ENCODE peak calls at places on chromosome 4, in nine cellular contexts. A is PC-3; Y is AG04449; O is NB4; Z is WERI-Rb-1; M is endodermal cell; T is CD8-positive, alpha-beta T cell; P is ovary; B is foreskin fibroblast. S is an unnamed sample.

GRCh38 chr4:19651481-19651880 is 600.2 kb upstream of the SLIT2 start:
- DNase-seq in A (no peak), Y (no peak), O (no peak), Z (no peak), M (no peak), T (no peak), P (no peak), B (peak), S (no peak)

GRCh38 chr4:100290585-100290984 is 100.3 kb upstream of the DDIT4L start:
- DNase-seq in A (peak), Y (no peak), O (no peak), Z (no peak), M (no peak), T (no peak), P (no peak), B (peak), S (peak)

GRCh38 chr4:68288046-68288740 is 42.7 kb upstream of the TMPRSS11B start:
- DNase-seq in A (no peak), Y (no peak), O (no peak), Z (no peak), M (no peak), T (no peak), P (no peak), B (no peak), S (no peak)

GRCh38 chr4:128653514-128654420 is 155.7 kb upstream of the JADE1 start:
- DNase-seq in A (no peak), Y (no peak), O (no peak), Z (peak), M (no peak), T (no peak), P (peak), B (peak), S (no peak)

GRCh38 chr4:113383111-113383785 is 333.8 kb downstream of the ANK2 start:
- DNase-seq in A (peak), Y (no peak), O (no peak), Z (no peak), M (no peak), T (no peak), P (no peak), B (peak), S (no peak)

GRCh38 chr4:113159901-113160545 is 110.6 kb downstream of the ANK2 start:
- DNase-seq in A (no peak), Y (no peak), O (no peak), Z (no peak), M (no peak), T (no peak), P (no peak), B (no peak), S (peak)

GRCh38 chr4:20512053-20512810 is 188.0 kb upstream of the PACRGL start:
- DNase-seq in A (peak), Y (no peak), O (no peak), Z (no peak), M (no peak), T (no peak), P (no peak), B (no peak), S (peak)

GRCh38 chr4:159446266-159446976 is 343.5 kb downstream of the RAPGEF2 start:
- DNase-seq in A (peak), Y (peak), O (peak), Z (peak), M (peak), T (no peak), P (no peak), B (peak), S (peak)

GRCh38 chr4:48173055-48173991 is 39.3 kb upstream of the TXK start:
- DNase-seq in A (peak), Y (peak), O (peak), Z (no peak), M (peak), T (no peak), P (no peak), B (peak), S (peak)

GRCh38 chr4:183320211-183321068 is at the start of gene CLDN22:
- DNase-seq in A (no peak), Y (no peak), O (no peak), Z (no peak), M (no peak), T (no peak), P (no peak), B (no peak), S (no peak)

GRCh38 chr4:37837446-37837845 is 11.0 kb downstream of the PGM2 start:
- DNase-seq in A (peak), Y (peak), O (peak), Z (no peak), M (no peak), T (no peak), P (no peak), B (peak), S (peak)

GRCh38 chr4:102503831-102504786 is 3.0 kb downstream of the NFKB1 start:
- DNase-seq in A (peak), Y (no peak), O (peak), Z (no peak), M (no peak), T (no peak), P (no peak), B (no peak), S (peak)
- H3K4me3 ChIP-seq in A (peak), Y (no peak), O (peak), Z (no peak), M (no peak), T (peak), P (no peak), B (peak), S (peak)

DNA sequence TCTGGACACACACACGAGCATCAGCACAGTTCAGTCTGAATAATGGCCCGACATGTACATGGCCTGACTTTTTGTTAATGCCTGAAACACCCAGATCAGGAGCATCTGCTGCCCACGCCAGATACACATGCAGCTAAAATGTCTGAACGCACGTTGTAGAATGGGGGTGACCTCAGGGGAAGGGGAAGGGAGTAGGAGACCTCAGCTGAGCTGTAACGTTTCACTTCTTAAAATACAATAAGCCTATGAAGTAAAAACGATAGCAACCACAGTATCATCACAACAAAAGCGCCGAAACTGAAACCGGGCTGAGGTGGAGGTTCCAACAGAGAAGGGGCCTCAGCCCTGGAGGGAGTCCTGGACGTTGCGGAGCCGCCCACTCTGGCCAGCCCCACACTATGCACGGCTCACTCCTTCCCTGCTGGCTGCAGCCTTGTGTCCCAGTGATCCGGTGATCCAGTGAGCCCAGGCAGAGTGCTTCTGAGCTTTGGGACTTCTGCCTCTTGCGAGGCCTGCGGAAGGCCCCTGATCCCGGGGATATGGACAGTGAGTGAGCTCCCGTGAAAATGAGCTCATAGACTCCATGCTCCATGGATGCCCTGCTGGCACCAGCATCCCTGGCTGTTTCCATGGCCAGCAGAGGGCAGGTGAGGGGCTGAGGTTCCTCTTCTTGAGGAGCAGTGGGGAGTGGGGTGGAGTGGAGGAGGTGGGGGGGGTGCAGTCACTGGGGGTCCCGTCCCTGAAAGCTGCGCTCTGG is 52.0 kb downstream of the HMX1 start:
- DNase-seq in A (no peak), Y (no peak), O (no peak), Z (no peak), M (peak), T (peak), P (no peak), B (no peak), S (no peak)
- TF ChIP-seq CTCF in A (peak), Y (no peak), O (peak), Z (peak), M (peak), T (no peak), P (no peak), B (no peak), S (no peak)

GRCh38 chr4:147737623-147738022 is 5.7 kb downstream of the ARHGAP10 start:
- DNase-seq in A (no peak), Y (no peak), O (no peak), Z (peak), M (peak), T (no peak), P (no peak), B (no peak), S (no peak)

GRCh38 chr4:147733614-147734344 is 1.9 kb downstream of the ARHGAP10 start:
- DNase-seq in A (peak), Y (no peak), O (no peak), Z (peak), M (peak), T (no peak), P (peak), B (peak), S (peak)

GRCh38 chr4:147736458-147736857 is 4.6 kb downstream of the ARHGAP10 start:
- DNase-seq in A (peak), Y (peak), O (no peak), Z (no peak), M (no peak), T (no peak), P (no peak), B (peak), S (peak)

GRCh38 chr4:147734496-147734895 is 2.6 kb downstream of the ARHGAP10 start:
- DNase-seq in A (no peak), Y (no peak), O (no peak), Z (no peak), M (no peak), T (no peak), P (no peak), B (no peak), S (no peak)

GRCh38 chr4:147735413-147736301 is 3.8 kb downstream of the ARHGAP10 start:
- DNase-seq in A (peak), Y (no peak), O (no peak), Z (no peak), M (no peak), T (no peak), P (no peak), B (no peak), S (no peak)
- H3K4me3 ChIP-seq in A (peak), Y (no peak), O (no peak), Z (no peak), M (no peak), T (no peak), P (no peak), B (peak), S (no peak)

GRCh38 chr4:25531272-25531671 is 124.4 kb upstream of the SLC34A2 start:
- DNase-seq in A (peak), Y (no peak), O (no peak), Z (no peak), M (no peak), T (no peak), P (no peak), B (no peak), S (no peak)
- TF ChIP-seq CTCF in A (peak), Y (peak), O (peak), Z (peak), M (peak), T (no peak), P (no peak), B (peak), S (peak)

DNA sequence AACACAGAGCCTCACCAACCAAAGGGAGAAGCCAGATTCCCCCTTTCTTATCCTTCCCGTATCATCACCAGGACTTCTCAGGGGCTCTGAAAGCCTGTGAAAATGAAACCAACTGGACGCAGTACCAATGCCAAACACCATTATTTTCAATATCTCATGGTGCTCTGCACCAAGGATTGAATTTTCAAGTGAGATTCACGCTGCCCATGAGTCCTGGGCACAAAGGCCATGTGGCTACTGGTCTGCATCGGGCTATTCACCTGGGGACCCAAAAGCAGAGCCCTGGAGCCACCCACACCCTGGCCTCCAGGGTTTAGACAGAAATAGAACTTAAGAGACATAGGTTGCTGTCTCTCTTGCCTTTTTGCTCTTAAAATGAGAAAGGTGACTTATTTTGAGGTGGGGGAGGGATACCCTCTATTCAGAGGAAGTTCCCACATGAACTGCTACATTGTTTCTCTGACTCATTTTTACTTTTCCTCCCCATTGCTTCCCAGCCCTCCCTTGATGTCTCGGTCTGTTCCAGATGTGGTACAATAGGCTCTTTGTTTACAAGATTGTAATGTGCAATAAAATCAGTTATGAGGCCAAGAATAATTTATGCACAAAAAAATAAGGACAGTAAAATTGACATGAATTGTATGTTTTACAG is 55.4 kb downstream of the MAML3 start:
- DNase-seq in A (peak), Y (no peak), O (peak), Z (no peak), M (no peak), T (no peak), P (no peak), B (peak), S (peak)
- H3K4me3 ChIP-seq in A (peak), Y (no peak), O (no peak), Z (no peak), M (no peak), T (no peak), P (peak), B (no peak), S (no peak)

S was measured in bronchial epithelial cell.